ENCODE peak calls at places on chromosomes 6 and 20, in five cellular contexts. A, R, O, X and C are unnamed samples.

GRCh38 chr6:127518710-127519468 is at the start of gene MTCL3:
- DNase-seq in A (peak; percentile 33), R (peak; percentile 76), O (peak; percentile 61), X (peak; percentile 84), C (no peak)

GRCh38 chr6:40036186-40036585 is 101.9 kb upstream of the MOCS1 start:
- DNase-seq in A (no peak), R (no peak), O (no peak), X (no peak), C (no peak)

GRCh38 chr6:36721369-36722140 is 23.9 kb downstream of the RAB44 start:
- DNase-seq in A (peak; percentile 64), R (no peak), O (no peak), X (no peak), C (no peak)

GRCh38 chr6:40328988-40329545 is 258.1 kb downstream of the LRFN2 start:
- DNase-seq in A (no peak), R (no peak), O (no peak), X (no peak), C (no peak)

GRCh38 chr6:47188588-47189021 is 121.1 kb downstream of the TNFRSF21 start:
- DNase-seq in A (no peak), R (no peak), O (no peak), X (peak; percentile 75), C (no peak)

GRCh38 chr6:125699591-125699990 is 49.8 kb upstream of the HEY2 start:
- DNase-seq in A (no peak), R (no peak), O (no peak), X (no peak), C (no peak)

GRCh38 chr6:53317861-53318260 is 30.9 kb downstream of the ELOVL5 start:
- DNase-seq in A (no peak), R (no peak), O (no peak), X (no peak), C (no peak)

GRCh38 chr6:72218125-72218524 is 331.8 kb downstream of the RIMS1 start:
- DNase-seq in A (no peak), R (peak; percentile 5), O (no peak), X (peak; percentile 36), C (no peak)

GRCh38 chr6:42118162-42119001 is 24.0 kb downstream of the C6orf132 start:
- DNase-seq in A (peak; percentile 78), R (peak; percentile 48), O (peak; percentile 38), X (peak; percentile 71), C (no peak)

GRCh38 chr6:43983632-43984031 is 143.6 kb downstream of the MRPL14 start:
- DNase-seq in A (no peak), R (no peak), O (no peak), X (no peak), C (no peak)

GRCh38 chr20:64001607-64002011 is 20.7 kb downstream of the PRPF6 start:
- DNase-seq in A (peak; percentile 31), R (no peak), O (no peak), X (no peak), C (no peak)

GRCh38 chr6:148082721-148083120 is 259.9 kb upstream of the SASH1 start:
- DNase-seq in A (no peak), R (no peak), O (no peak), X (peak; percentile 13), C (no peak)

GRCh38 chr6:75673885-75674284 is 72.2 kb downstream of the SENP6 start:
- DNase-seq in A (no peak), R (no peak), O (no peak), X (no peak), C (no peak)

GRCh38 chr6:110859335-110859792 is 15.2 kb upstream of the AMD1 start:
- DNase-seq in A (no peak), R (no peak), O (peak; percentile 22), X (no peak), C (no peak)

GRCh38 chr6:31575335-31575901 is at the start of gene TNF:
- DNase-seq in A (peak; percentile 71), R (no peak), O (peak; percentile 66), X (no peak), C (no peak)

GRCh38 chr6:150492507-150492906 is 107.2 kb upstream of the PLEKHG1 start:
- DNase-seq in A (no peak), R (peak; percentile 13), O (no peak), X (no peak), C (no peak)

GRCh38 chr20:57998981-57999464 is 229.4 kb downstream of the ANKRD60 start:
- DNase-seq in A (no peak), R (no peak), O (no peak), X (no peak), C (no peak)

GRCh38 chr20:37901280-37901666 is 1.7 kb upstream of the VSTM2L start:
- DNase-seq in A (no peak), R (no peak), O (no peak), X (no peak), C (no peak)

GRCh38 chr20:59159091-59159821 is 4.4 kb upstream of the ZNF831 start:
- DNase-seq in A (no peak), R (no peak), O (no peak), X (no peak), C (peak; percentile 85)

GRCh38 chr20:43667341-43668132 is 623 bp downstream of the MYBL2 start:
- DNase-seq in A (no peak), R (peak; percentile 21), O (no peak), X (peak; percentile 25), C (no peak)

GRCh38 chr6:21593412-21593926 is at the start of gene SOX4:
- DNase-seq in A (peak; percentile 95), R (peak; percentile 86), O (peak; percentile 97), X (peak; percentile 96), C (peak; percentile 100)

GRCh38 chr6:149221774-149222070 is 95.8 kb upstream of the TAB2 start:
- DNase-seq in A (no peak), R (no peak), O (no peak), X (no peak), C (no peak)

GRCh38 chr6:110232456-110232855 is 52.2 kb downstream of the CDC40 start:
- DNase-seq in A (no peak), R (no peak), O (no peak), X (peak; percentile 40), C (no peak)

DNA sequence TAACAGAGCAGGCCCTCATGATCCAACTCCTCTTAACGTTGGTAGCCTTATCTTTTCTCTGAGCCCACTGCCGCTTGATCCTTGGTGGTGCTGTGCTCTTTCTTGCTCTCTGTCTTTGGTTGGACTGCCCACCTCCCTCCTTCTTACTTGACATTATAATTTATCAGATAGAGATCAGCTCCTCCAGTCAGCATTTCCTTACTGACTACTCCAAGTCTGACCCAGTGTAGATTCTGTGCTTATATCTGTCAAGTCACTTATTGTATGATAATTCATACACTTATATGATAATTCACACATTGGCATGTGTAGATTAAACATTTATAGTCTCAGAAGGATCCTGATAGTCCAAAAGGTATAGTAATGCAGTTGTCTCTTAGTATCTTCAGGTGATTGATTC is 18.1 kb downstream of the PTPRA start:
- DNase-seq in A (no peak), R (no peak), O (no peak), X (no peak), C (no peak)
- H3K4me3 ChIP-seq in A (no peak overlapping the region), R (no peak overlapping the region), O (no peak overlapping the region), X (no peak overlapping the region), C (no peak overlapping the region)

DNA sequence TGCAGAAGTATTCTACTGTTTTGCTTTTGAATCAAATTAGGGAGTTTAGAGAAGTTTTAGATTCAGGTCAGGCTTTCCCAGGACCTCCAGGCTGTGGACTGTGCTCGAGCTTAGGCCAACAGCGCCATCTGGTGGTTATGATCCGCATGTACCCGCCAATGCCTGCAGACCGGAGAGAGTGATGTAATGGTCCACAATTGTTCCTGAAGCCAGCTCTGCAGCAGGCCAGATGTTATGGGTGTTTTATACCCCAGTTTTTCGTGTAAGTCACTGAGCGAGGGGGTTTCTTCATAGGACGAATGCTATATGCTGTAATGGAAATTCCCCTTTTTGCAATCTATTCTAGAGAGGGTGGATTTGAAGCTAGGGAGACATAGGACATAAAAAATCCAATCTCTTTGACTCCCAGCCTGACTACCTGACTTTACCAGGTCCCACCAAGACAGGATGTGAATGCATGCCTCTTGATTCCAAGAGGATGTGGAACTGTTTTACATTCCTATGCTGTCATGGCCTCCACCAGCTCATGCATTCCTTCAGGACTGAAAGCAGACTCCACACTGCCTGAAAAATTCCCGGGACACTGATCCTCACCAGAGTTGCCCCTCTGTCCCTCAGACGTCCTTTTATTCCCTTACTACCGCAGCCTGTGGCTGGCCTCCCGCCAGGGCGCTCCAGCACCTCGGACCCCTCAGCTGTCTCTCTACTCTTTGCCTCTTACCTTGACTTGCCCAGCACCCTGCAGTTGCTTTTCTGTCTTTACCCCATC is 41.2 kb upstream of the LY86 start:
- DNase-seq in A (peak; percentile 91), R (peak; percentile 58), O (peak; percentile 92), X (peak; percentile 72), C (peak; percentile 61)
- H3K4me3 ChIP-seq in A (peak overlapping the region; percentile 34), R (peak overlapping the region; percentile 30), O (peak overlapping the region; percentile 51), X (peak overlapping the region; percentile 14), C (no peak overlapping the region)

GRCh38 chr6:166309977-166310376 is 1.8 kb upstream of the PRR18 start:
- DNase-seq in A (no peak), R (no peak), O (no peak), X (no peak), C (no peak)

GRCh38 chr6:166307082-166307980 is 861 bp downstream of the PRR18 start:
- DNase-seq in A (no peak), R (no peak), O (no peak), X (no peak), C (no peak)

GRCh38 chr6:166307981-166308768 is at the start of gene PRR18:
- DNase-seq in A (no peak), R (no peak), O (no peak), X (no peak), C (no peak)

GRCh38 chr6:166310634-166311033 is 2.4 kb upstream of the PRR18 start:
- DNase-seq in A (no peak), R (no peak), O (no peak), X (no peak), C (no peak)

GRCh38 chr6:166308769-166309589 is 787 bp upstream of the PRR18 start:
- DNase-seq in A (no peak), R (no peak), O (no peak), X (no peak), C (no peak)
- H3K4me3 ChIP-seq in A (peak overlapping the region; percentile 63), R (no peak overlapping the region), O (peak overlapping the region; percentile 44), X (no peak overlapping the region), C (no peak overlapping the region)

DNA sequence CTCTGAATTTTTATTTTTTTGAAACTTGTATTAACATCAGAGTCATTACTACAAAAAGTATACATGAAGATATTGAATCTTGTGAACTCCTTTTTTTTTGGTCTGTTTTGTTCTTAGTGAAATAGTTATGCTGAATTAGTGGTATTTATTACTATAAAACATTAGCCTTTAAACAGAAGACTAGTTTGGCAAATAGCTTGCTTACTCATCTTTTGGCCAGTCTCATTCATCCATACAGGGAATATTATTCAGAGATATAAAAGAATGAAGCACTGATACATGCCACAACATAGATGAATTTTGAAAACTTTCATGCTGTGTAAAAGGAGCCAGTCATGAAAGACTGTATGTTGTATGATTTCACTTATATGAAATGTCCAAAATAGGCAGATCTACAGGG is 205.9 kb downstream of the ZFAND3 start:
- DNase-seq in A (no peak), R (no peak), O (no peak), X (peak; percentile 29), C (no peak)
- H3K4me3 ChIP-seq in A (no peak overlapping the region), R (no peak overlapping the region), O (no peak overlapping the region), X (no peak overlapping the region), C (no peak overlapping the region)

GRCh38 chr6:2464641-2465040 is 219.2 kb upstream of the GMDS start:
- DNase-seq in A (no peak), R (no peak), O (no peak), X (no peak), C (no peak)
- H3K4me3 ChIP-seq in A (no peak overlapping the region), R (no peak overlapping the region), O (no peak overlapping the region), X (no peak overlapping the region), C (no peak overlapping the region)

GRCh38 chr20:62815066-62815991 is 1.5 kb upstream of the COL9A3 start:
- DNase-seq in A (no peak), R (no peak), O (no peak), X (peak; percentile 69), C (no peak)
- H3K4me3 ChIP-seq in A (no peak overlapping the region), R (no peak overlapping the region), O (no peak overlapping the region), X (no peak overlapping the region), C (no peak overlapping the region)